ENCODE peak calls at places on chromosomes 1 and 21, in five cellular contexts. Y is GOT3; G is Panc1; W is activated gamma-delta T cell treated with anti-CD3 and anti-CD28 coated beads, Interleukin-2, amount 50 U/mL, for 16 hours; J is omental fat pad. N is an unnamed sample.

GRCh38 chr1:157497284-157497683 is 55.0 kb downstream of the FCRL5 start:
- DNase-seq in J (no peak), W (no peak), Y (no peak), G (no peak), N (no peak)

GRCh38 chr1:204076891-204077290 is 4.0 kb downstream of the SOX13 start:
- DNase-seq in W (no peak), G (no peak), Y (no peak), J (no peak), N (no peak)

GRCh38 chr1:28512058-28512611 is 6.3 kb downstream of the RCC1 start:
- DNase-seq in J (no peak), Y (no peak), G (no peak), W (no peak), N (no peak)

GRCh38 chr1:153251087-153251486 is 8.4 kb upstream of the LORICRIN start:
- DNase-seq in G (no peak), Y (no peak), W (no peak), J (no peak), N (no peak)

GRCh38 chr1:41920658-41921057 is 1.9 kb upstream of the HIVEP3 start:
- DNase-seq in G (no peak), W (no peak), J (no peak), Y (no peak), N (no peak)

GRCh38 chr1:230681599-230681998 is 32.3 kb downstream of the AGT start:
- DNase-seq in Y (no peak), G (peak), W (no peak), J (no peak), N (peak)

GRCh38 chr1:3504151-3504822 is 49.8 kb downstream of the ARHGEF16 start:
- DNase-seq in W (no peak), Y (peak), G (peak), J (peak), N (peak)

GRCh38 chr1:196260267-196260666 is 348.0 kb downstream of the KCNT2 start:
- DNase-seq in Y (no peak), J (no peak), W (no peak), G (no peak), N (no peak)

GRCh38 chr1:92480200-92480812 is 6.4 kb downstream of the GFI1 start:
- DNase-seq in J (no peak), W (no peak), Y (no peak), G (no peak), N (no peak)

GRCh38 chr21:36236052-36236730 is 79.6 kb downstream of the DOP1B start:
- DNase-seq in W (no peak), J (no peak), G (no peak), Y (no peak), N (no peak)

GRCh38 chr1:227885648-227886502 is 61.9 kb downstream of the WNT9A start:
- DNase-seq in J (peak), G (no peak), Y (no peak), W (no peak), N (no peak)

GRCh38 chr1:85554630-85555327 is 25.8 kb upstream of the CCN1 start:
- DNase-seq in J (no peak), G (no peak), Y (no peak), W (no peak), N (no peak)

GRCh38 chr1:42750041-42750440 is 10.0 kb upstream of the CLDN19 start:
- DNase-seq in Y (no peak), W (no peak), J (no peak), G (no peak), N (no peak)

GRCh38 chr1:10932088-10932487 is 80.4 kb upstream of the TARDBP start:
- DNase-seq in G (no peak), W (no peak), Y (no peak), J (no peak), N (no peak)

GRCh38 chr1:206507395-206508129 is at the start of gene RASSF5:
- DNase-seq in W (peak), Y (peak), G (no peak), J (peak), N (peak)

GRCh38 chr1:29801561-29801973 is 565.2 kb downstream of the PTPRU start:
- DNase-seq in G (no peak), W (no peak), Y (no peak), J (no peak), N (no peak)

GRCh38 chr1:59318271-59318865 is 21.5 kb downstream of the FGGY start:
- DNase-seq in G (no peak), J (no peak), Y (peak), W (no peak), N (no peak)

GRCh38 chr21:43864806-43865470 is at the start of gene AGPAT3:
- DNase-seq in Y (no peak), W (no peak), G (no peak), J (no peak), N (no peak)

GRCh38 chr1:201468501-201468843 is 516 bp downstream of the PHLDA3 start:
- DNase-seq in J (no peak), Y (no peak), G (no peak), W (no peak), N (no peak)

GRCh38 chr1:40799351-40799867 is 15.8 kb downstream of the KCNQ4 start:
- DNase-seq in G (no peak), Y (no peak), J (no peak), W (no peak), N (no peak)

GRCh38 chr21:39385299-39386145 is 36.6 kb upstream of the HMGN1 start:
- DNase-seq in G (no peak), W (peak), J (no peak), Y (no peak), N (peak)

GRCh38 chr1:89476072-89476471 is 48.6 kb upstream of the LRRC8B start:
- DNase-seq in J (no peak), W (no peak), G (no peak), Y (no peak), N (no peak)

GRCh38 chr1:55211456-55211855 is 3.7 kb downstream of the USP24 start:
- DNase-seq in Y (no peak), W (no peak), G (no peak), J (no peak), N (no peak)

GRCh38 chr1:23650344-23650990 is 41.1 kb upstream of the RPL11 start:
- DNase-seq in Y (no peak), W (no peak), G (no peak), J (no peak), N (no peak)

GRCh38 chr1:37752583-37753471 is 12.1 kb downstream of the EPHA10 start:
- DNase-seq in W (no peak), G (no peak), J (no peak), Y (no peak), N (no peak)

GRCh38 chr1:59415876-59416275 is 119.0 kb downstream of the FGGY start:
- DNase-seq in G (no peak), Y (no peak), J (no peak), W (no peak), N (no peak)

GRCh38 chr1:35215346-35215745 is 22.4 kb upstream of the SFPQ start:
- DNase-seq in W (no peak), Y (no peak), G (no peak), J (no peak), N (no peak)

GRCh38 chr1:2641381-2642130 is 8.7 kb upstream of the MMEL1 start:
- DNase-seq in G (no peak), W (no peak), Y (no peak), J (no peak), N (no peak)

GRCh38 chr1:89812992-89813391 is 7.8 kb upstream of the LRRC8D start:
- DNase-seq in W (no peak), J (no peak), Y (no peak), G (no peak), N (no peak)

GRCh38 chr1:39105841-39106765 is 80.0 kb downstream of the NDUFS5 start:
- DNase-seq in G (no peak), W (peak), J (no peak), Y (peak), N (no peak)

GRCh38 chr1:228873714-228874113 is 138.4 kb downstream of the RHOU start:
- DNase-seq in G (no peak), Y (no peak), J (no peak), W (no peak), N (no peak)

GRCh38 chr1:224387302-224387912 is 30.7 kb downstream of the CNIH4 start:
- DNase-seq in G (no peak), W (no peak), Y (no peak), J (no peak), N (no peak)

GRCh38 chr1:41700581-41700980 is 216.1 kb upstream of the EDN2 start:
- DNase-seq in J (no peak), Y (no peak), G (no peak), W (no peak), N (no peak)

N was measured in T1000.